ENCODE peak calls at places on chromosome 10, in five cellular contexts. L is heart left ventricle, M is body of pancreas, F is uterus, T is endothelial cell of umbilical vein. Q is an unnamed sample. For H3K4me1, the result is how much of the 10 kb centered on the place peaks cover.

GRCh38 chr10:97106207-97106606 is 79.6 kb downstream of the SLIT1 start:
- DNase-seq in T (no peak), F (no peak), M (no peak), L (no peak), Q (no peak)

GRCh38 chr10:97572214-97572989 is at the start of gene ANKRD2:
- DNase-seq in T (peak), F (peak), L (peak), M (peak), Q (peak)

GRCh38 chr10:133384071-133384470 is 5.0 kb downstream of the PAOX start:
- DNase-seq in T (no peak), M (no peak), F (no peak), L (no peak), Q (peak)

GRCh38 chr10:1180836-1181235 is 124.7 kb downstream of the WDR37 start:
- DNase-seq in T (no peak), L (no peak), M (no peak), F (no peak), Q (no peak)

GRCh38 chr10:77533156-77533886 is 104.3 kb downstream of the KCNMA1 start:
- DNase-seq in T (no peak), M (no peak), L (no peak), F (no peak), Q (no peak)

GRCh38 chr10:111598433-111599059 is 521.7 kb downstream of the ADRA2A start:
- DNase-seq in M (peak), L (peak), F (peak), T (peak), Q (peak)

GRCh38 chr10:17768957-17769356 is 17.0 kb downstream of the TMEM236 start:
- DNase-seq in L (no peak), T (peak), M (no peak), F (no peak), Q (no peak)

GRCh38 chr10:126839094-126839761 is 66.0 kb upstream of the DOCK1 start:
- DNase-seq in F (no peak), L (no peak), M (peak), T (no peak), Q (no peak)

GRCh38 chr10:101843032-101843991 is at the start of gene KCNIP2:
- DNase-seq in M (peak), F (no peak), L (peak), T (no peak), Q (no peak)

GRCh38 chr10:77673515-77674140 is 36.0 kb upstream of the KCNMA1 start:
- DNase-seq in F (no peak), L (no peak), T (peak), M (no peak), Q (no peak)

GRCh38 chr10:12902135-12902572 is 99.4 kb downstream of the CCDC3 start:
- DNase-seq in L (no peak), F (peak), T (peak), M (peak), Q (peak)

GRCh38 chr10:48605264-48605615 is 367 bp upstream of the ARHGAP22 start:
- DNase-seq in L (no peak), T (peak), F (no peak), M (no peak), Q (no peak)

GRCh38 chr10:12333382-12334185 is 15.8 kb upstream of the CAMK1D start:
- DNase-seq in T (no peak), F (peak), M (peak), L (peak), Q (peak)

GRCh38 chr10:77625379-77625778 is 12.2 kb downstream of the KCNMA1 start:
- DNase-seq in F (no peak), L (no peak), T (no peak), M (no peak), Q (no peak)

GRCh38 chr10:102291221-102291905 is 46.0 kb downstream of the GBF1 start:
- DNase-seq in L (peak), F (no peak), T (no peak), M (no peak), Q (no peak)

GRCh38 chr10:124152139-124152780 is 58.9 kb upstream of the CHST15 start:
- DNase-seq in M (no peak), F (no peak), L (peak), T (no peak), Q (peak)

GRCh38 chr10:77626266-77626935 is 11.2 kb downstream of the KCNMA1 start:
- DNase-seq in T (peak), F (no peak), M (no peak), L (no peak), Q (no peak)

GRCh38 chr10:126060232-126060935 is 164.0 kb downstream of the FANK1 start:
- DNase-seq in F (no peak), M (no peak), T (peak), L (peak), Q (peak)

GRCh38 chr10:17425584-17426262 is 28.7 kb downstream of the ST8SIA6 start:
- DNase-seq in F (no peak), T (peak), L (no peak), M (no peak), Q (no peak)

GRCh38 chr10:79028056-79028430 is 40.7 kb upstream of the ZMIZ1 start:
- DNase-seq in L (no peak), M (peak), F (no peak), T (no peak), Q (peak)

GRCh38 chr10:100341953-100342626 is 4.9 kb upstream of the SCD start:
- DNase-seq in T (peak), M (peak), L (peak), F (peak), Q (peak)

GRCh38 chr10:71968553-71969474 is 4.6 kb downstream of the CHST3 start:
- DNase-seq in L (no peak), T (no peak), F (no peak), M (no peak), Q (no peak)

GRCh38 chr10:121303273-121303890 is 294.9 kb downstream of the FGFR2 start:
- DNase-seq in F (no peak), L (no peak), T (no peak), M (no peak), Q (no peak)

GRCh38 chr10:124473070-124473469 is 11.4 kb downstream of the LHPP start:
- DNase-seq in L (no peak), T (no peak), M (no peak), F (no peak), Q (no peak)

GRCh38 chr10:48658243-48658888 is 26.3 kb upstream of the WDFY4 start:
- DNase-seq in T (peak), L (peak), M (peak), F (peak), Q (peak)

GRCh38 chr10:69838853-69839252 is 37.1 kb downstream of the COL13A1 start:
- DNase-seq in M (no peak), T (peak), L (no peak), F (no peak), Q (no peak)

GRCh38 chr10:70331486-70332268 is 47.9 kb upstream of the NPFFR1 start:
- DNase-seq in L (peak), T (peak), M (peak), F (no peak), Q (no peak)

GRCh38 chr10:87816163-87816841 is 1.7 kb downstream of the ATAD1 start:
- DNase-seq in M (no peak), L (no peak), T (no peak), F (no peak), Q (no peak)

GRCh38 chr10:93821051-93821772 is 63.5 kb downstream of the LGI1 start:
- DNase-seq in M (no peak), F (no peak), L (no peak), T (peak), Q (no peak)

GRCh38 chr10:20369863-20370736 is 527.0 kb downstream of the NEBL start:
- DNase-seq in L (no peak), F (no peak), M (no peak), T (no peak), Q (no peak)

GRCh38 chr10:100656479-100656878 is 88.9 kb upstream of the PAX2 start:
- DNase-seq in T (no peak), L (no peak), F (no peak), M (peak), Q (no peak)

GRCh38 chr10:32050145-32050544 is 6.1 kb downstream of the KIF5B start:
- DNase-seq in L (no peak), T (no peak), F (no peak), M (no peak), Q (no peak)

GRCh38 chr10:104548090-104548489 is 93.0 kb upstream of the SORCS3 start:
- DNase-seq in L (no peak), F (no peak), T (no peak), M (no peak), Q (no peak)

GRCh38 chr10:125768217-125768616 is 7.4 kb downstream of the MMP21 start:
- DNase-seq in F (no peak), T (no peak), M (no peak), L (no peak), Q (no peak)

GRCh38 chr10:91123246-91123645 is 97.2 kb upstream of the PCGF5 start:
- DNase-seq in L (no peak), M (no peak), T (no peak), F (no peak), Q (no peak)

GRCh38 chr10:47383254-47384147 is 592 bp downstream of the ZNF488 start:
- DNase-seq in F (no peak), M (no peak), L (no peak), T (no peak), Q (no peak)

DNA sequence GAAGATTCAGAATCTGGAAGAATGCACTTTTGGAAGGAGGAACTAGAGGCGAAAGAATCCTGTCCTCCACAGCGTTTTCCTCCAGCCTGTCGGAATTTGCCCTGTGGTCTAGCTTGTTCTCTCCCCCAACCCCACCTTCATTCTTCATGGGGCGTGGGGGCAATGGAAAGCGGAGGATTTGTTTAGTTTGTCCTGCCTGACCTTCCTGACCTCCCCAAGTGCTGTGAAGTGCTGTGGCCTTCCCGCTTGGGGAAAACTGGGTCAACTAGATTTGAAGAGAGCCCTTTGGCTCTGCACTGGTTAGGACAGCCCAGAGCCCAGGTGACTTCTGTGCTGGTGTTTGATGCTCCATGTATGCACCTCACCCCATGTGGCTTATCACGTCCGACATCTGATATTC is 49.1 kb downstream of the GATA3 start:
- DNase-seq in M (no peak), F (no peak), T (no peak), L (no peak), Q (no peak)
- H3K4me3 ChIP-seq in M (no peak), F (no peak), T (no peak), L (no peak), Q (no peak)

DNA sequence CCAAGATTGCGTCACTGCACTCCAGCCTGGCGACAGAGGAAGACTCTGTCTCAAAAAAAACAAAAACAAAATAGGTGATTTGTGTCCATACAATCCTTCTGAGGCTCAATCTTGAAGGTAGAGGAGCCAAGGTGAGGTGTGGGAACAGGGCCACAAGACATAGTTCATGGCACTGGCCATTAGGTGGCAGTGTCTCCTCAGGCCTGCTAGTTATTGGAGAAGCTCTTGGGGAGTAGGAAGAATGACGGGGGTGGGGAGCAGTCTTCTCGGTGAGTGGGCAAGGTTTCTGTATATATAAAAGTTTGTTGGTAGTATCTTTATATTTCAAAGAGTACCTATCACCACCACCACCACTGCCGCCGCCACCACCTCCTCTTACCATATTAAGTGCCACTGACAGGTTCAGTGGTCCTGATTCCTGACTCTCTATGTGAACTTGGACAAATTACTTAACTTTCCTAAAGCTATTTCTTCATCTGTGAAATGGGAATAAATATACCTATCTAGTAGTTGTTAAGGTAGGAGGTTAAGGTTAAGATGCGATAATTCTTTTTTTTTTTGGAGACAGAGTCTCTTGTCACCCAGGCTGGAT is 24.0 kb downstream of the CCSER2 start:
- DNase-seq in T (peak), L (peak), F (no peak), M (peak), Q (peak)
- H3K4me1 ChIP-seq in T (under half), L (under half), F (under half), M (under half), Q (under half)

DNA sequence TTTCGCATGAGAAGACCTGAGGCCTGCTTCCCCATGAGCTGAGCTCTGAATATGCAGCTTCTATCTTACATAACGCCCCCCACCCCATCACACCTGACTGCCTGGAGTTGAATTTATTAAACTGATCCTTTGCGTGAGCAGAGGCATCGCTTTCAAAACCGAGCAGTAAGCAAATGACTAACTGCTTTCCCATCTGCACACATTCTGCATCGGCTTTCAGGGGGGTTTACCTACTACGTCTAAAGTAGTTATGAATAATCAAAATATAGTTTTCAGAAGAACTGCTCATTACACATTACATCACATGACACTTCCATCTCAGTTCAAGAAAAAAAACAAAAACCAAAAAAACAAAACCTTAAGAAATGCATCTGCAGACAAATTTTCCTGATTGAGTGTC is 54.7 kb upstream of the EGR2 start:
- DNase-seq in T (no peak), M (no peak), L (no peak), F (no peak), Q (no peak)
- TF ChIP-seq POLR2A in T (no peak), M (no peak), L (no peak), F (no peak), Q (no peak)

GRCh38 chr10:14569274-14570060 is 205.2 kb downstream of the FAM107B start:
- DNase-seq in L (no peak), T (no peak), F (no peak), M (peak), Q (no peak)

GRCh38 chr10:14571866-14572507 is 202.7 kb downstream of the FAM107B start:
- DNase-seq in F (no peak), M (peak), L (no peak), T (peak), Q (no peak)

GRCh38 chr10:14567421-14567820 is 207.3 kb downstream of the FAM107B start:
- DNase-seq in T (no peak), M (no peak), L (no peak), F (no peak), Q (no peak)

GRCh38 chr10:14573666-14574261 is 200.9 kb downstream of the FAM107B start:
- DNase-seq in T (peak), F (no peak), M (no peak), L (no peak), Q (no peak)

GRCh38 chr10:14570800-14571199 is 203.9 kb downstream of the FAM107B start:
- DNase-seq in T (no peak), L (no peak), F (no peak), M (no peak), Q (no peak)
- H3K4me3 ChIP-seq in T (no peak), L (no peak), F (no peak), M (no peak), Q (no peak)

DNA sequence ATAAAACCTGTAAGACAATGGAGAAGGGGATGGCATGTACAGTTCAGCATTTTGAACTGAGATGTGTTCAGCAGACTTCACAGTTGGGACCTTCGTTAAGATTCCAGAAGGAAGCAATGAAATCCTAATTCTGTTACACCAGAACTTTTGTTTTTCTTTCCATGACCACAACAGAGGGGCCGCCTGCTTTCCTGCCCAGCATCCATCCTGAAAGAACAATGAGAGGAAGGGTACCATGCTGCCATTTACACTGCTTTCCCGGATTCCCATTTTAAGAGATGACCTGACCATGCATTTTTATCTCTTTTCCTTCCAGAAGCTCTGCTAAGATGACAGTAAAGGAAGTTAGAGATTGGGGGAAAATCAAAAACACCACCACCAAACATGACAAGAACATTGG is 92.7 kb downstream of the PIP4K2A start:
- DNase-seq in F (no peak), L (no peak), T (peak), M (no peak), Q (no peak)
- H3K4me1 ChIP-seq in F (under half), L (half or more), T (half or more), M (under half), Q (under half)

DNA sequence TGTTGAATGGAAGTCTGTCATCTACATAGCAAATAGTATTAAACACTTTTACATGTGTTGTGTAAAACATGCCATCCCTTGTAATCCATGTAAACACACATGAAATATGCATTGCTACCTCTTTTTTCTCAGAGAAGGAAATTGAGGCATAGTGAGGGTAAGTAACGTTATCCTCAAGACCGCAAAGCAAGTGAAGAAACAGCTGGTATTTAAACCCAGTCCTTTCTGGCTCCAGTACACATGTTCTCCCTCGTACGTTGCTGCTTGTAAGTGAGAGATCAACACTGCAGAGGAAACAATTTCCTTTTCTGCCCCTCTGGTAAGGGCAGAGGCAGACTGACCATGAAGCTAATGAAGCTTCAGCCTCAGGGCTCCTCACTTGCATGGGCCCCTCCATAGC is 28.5 kb downstream of the MAP3K8 start:
- DNase-seq in F (no peak), M (no peak), L (no peak), T (no peak), Q (no peak)
- TF ChIP-seq POLR2A in F (no peak), M (no peak), L (no peak), T (no peak), Q (no peak)